ENCODE peak calls at places on chromosomes 4 and X, in five cellular contexts. One of them, this sample, is unnamed. For H3K4me1, the result is how much of the 10 kb centered on the place peaks cover.

GRCh38 chrX:33211356-33212254 is at the start of gene DMD:
- DNase-seq in H1: no peak
- DNase-seq in GM12878: no peak
- DNase-seq in stomach: no peak
- DNase-seq in transverse colon: peak
- DNase-seq in this sample: no peak

GRCh38 chr4:117417856-117418255 is 332.5 kb upstream of the TRAM1L1 start:
- DNase-seq in H1: no peak
- DNase-seq in GM12878: no peak
- DNase-seq in stomach: no peak
- DNase-seq in transverse colon: no peak
- DNase-seq in this sample: no peak

GRCh38 chrX:124194903-124195302 is 137.6 kb upstream of the TEX13D start:
- DNase-seq in H1: no peak
- DNase-seq in GM12878: no peak
- DNase-seq in stomach: no peak
- DNase-seq in transverse colon: no peak
- DNase-seq in this sample: no peak

GRCh38 chr4:24713604-24714003 is 81.8 kb upstream of the SOD3 start:
- DNase-seq in H1: no peak
- DNase-seq in GM12878: no peak
- DNase-seq in stomach: no peak
- DNase-seq in transverse colon: no peak
- DNase-seq in this sample: no peak

GRCh38 chr4:115969756-115970155 is 856.3 kb upstream of the NDST4 start:
- DNase-seq in H1: no peak
- DNase-seq in GM12878: no peak
- DNase-seq in stomach: no peak
- DNase-seq in transverse colon: no peak
- DNase-seq in this sample: no peak

GRCh38 chr4:132123870-132124623 is 1025.0 kb upstream of the PCDH10 start:
- DNase-seq in H1: peak
- DNase-seq in GM12878: peak
- DNase-seq in stomach: peak
- DNase-seq in transverse colon: no peak
- DNase-seq in this sample: no peak

GRCh38 chr4:20151436-20151835 is 100.3 kb upstream of the SLIT2 start:
- DNase-seq in H1: no peak
- DNase-seq in GM12878: no peak
- DNase-seq in stomach: no peak
- DNase-seq in transverse colon: no peak
- DNase-seq in this sample: no peak

GRCh38 chr4:25549413-25549812 is 106.2 kb upstream of the SLC34A2 start:
- DNase-seq in H1: no peak
- DNase-seq in GM12878: no peak
- DNase-seq in stomach: no peak
- DNase-seq in transverse colon: no peak
- DNase-seq in this sample: no peak

GRCh38 chr4:1379351-1379781 is 26.9 kb downstream of the NKX1-1 start:
- DNase-seq in H1: no peak
- DNase-seq in GM12878: no peak
- DNase-seq in stomach: no peak
- DNase-seq in transverse colon: no peak
- DNase-seq in this sample: no peak

GRCh38 chrX:13452283-13452682 is 117.1 kb upstream of the EGFL6 start:
- DNase-seq in H1: no peak
- DNase-seq in GM12878: no peak
- DNase-seq in stomach: no peak
- DNase-seq in transverse colon: no peak
- DNase-seq in this sample: no peak

GRCh38 chrX:23100826-23101225 is 101.1 kb downstream of the DDX53 start:
- DNase-seq in H1: no peak
- DNase-seq in GM12878: no peak
- DNase-seq in stomach: no peak
- DNase-seq in transverse colon: no peak
- DNase-seq in this sample: no peak

GRCh38 chrX:118271770-118272169 is 74.1 kb upstream of the WDR44 start:
- DNase-seq in H1: no peak
- DNase-seq in GM12878: no peak
- DNase-seq in stomach: no peak
- DNase-seq in transverse colon: no peak
- DNase-seq in this sample: no peak

GRCh38 chrX:110706446-110706845 is 89.2 kb downstream of the CHRDL1 start:
- DNase-seq in H1: no peak
- DNase-seq in GM12878: no peak
- DNase-seq in stomach: no peak
- DNase-seq in transverse colon: no peak
- DNase-seq in this sample: no peak

GRCh38 chrX:112636951-112637541 is 42.7 kb downstream of the LHFPL1 start:
- DNase-seq in H1: no peak
- DNase-seq in GM12878: no peak
- DNase-seq in stomach: no peak
- DNase-seq in transverse colon: no peak
- DNase-seq in this sample: no peak

DNA sequence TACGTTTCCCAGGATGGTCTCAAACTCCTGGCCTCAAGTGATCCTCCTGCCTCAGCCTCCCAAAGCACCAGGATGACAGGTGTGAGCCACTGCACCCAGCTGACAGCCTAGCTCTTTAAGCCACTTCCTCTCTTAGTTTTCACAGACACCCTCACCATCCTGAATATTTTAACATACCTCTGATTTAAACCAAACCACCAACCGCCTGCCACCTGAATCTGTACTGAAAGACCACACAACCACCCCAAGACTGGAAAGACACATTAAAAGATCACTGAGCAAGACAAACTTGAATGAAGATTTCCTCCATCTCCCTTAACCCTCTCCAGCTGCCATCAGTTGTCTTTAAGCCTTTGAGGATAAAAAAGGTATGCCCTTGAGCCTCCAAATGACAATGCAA is 110.6 kb downstream of the SH3KBP1 start:
- DNase-seq in H1: no peak
- DNase-seq in GM12878: no peak
- DNase-seq in stomach: no peak
- DNase-seq in transverse colon: no peak
- DNase-seq in this sample: no peak
- H3K4me1 ChIP-seq in H1: under half
- H3K4me1 ChIP-seq in GM12878: under half
- H3K4me1 ChIP-seq in stomach: under half
- H3K4me1 ChIP-seq in transverse colon: under half
- H3K4me1 ChIP-seq in this sample: under half

GRCh38 chr4:153645183-153645582 is 38.9 kb upstream of the TLR2 start:
- DNase-seq in H1: no peak
- DNase-seq in GM12878: no peak
- DNase-seq in stomach: no peak
- DNase-seq in transverse colon: no peak
- DNase-seq in this sample: no peak

GRCh38 chr4:153639556-153640475 is 44.3 kb upstream of the TLR2 start:
- DNase-seq in H1: no peak
- DNase-seq in GM12878: no peak
- DNase-seq in stomach: no peak
- DNase-seq in transverse colon: no peak
- DNase-seq in this sample: no peak

GRCh38 chr4:153641532-153641931 is 42.5 kb upstream of the TLR2 start:
- DNase-seq in H1: no peak
- DNase-seq in GM12878: no peak
- DNase-seq in stomach: no peak
- DNase-seq in transverse colon: no peak
- DNase-seq in this sample: no peak

GRCh38 chr4:153640476-153640802 is 43.6 kb upstream of the TLR2 start:
- DNase-seq in H1: no peak
- DNase-seq in GM12878: no peak
- DNase-seq in stomach: no peak
- DNase-seq in transverse colon: no peak
- DNase-seq in this sample: no peak

GRCh38 chr4:153643406-153644016 is 40.6 kb upstream of the TLR2 start:
- DNase-seq in H1: no peak
- DNase-seq in GM12878: peak
- DNase-seq in stomach: no peak
- DNase-seq in transverse colon: no peak
- DNase-seq in this sample: no peak
- TF ChIP-seq EP300 in H1: no peak
- TF ChIP-seq EP300 in GM12878: no peak
- TF ChIP-seq EP300 in stomach: no peak
- TF ChIP-seq EP300 in transverse colon: no peak
- TF ChIP-seq EP300 in this sample: no peak

GRCh38 chrX:129779747-129780146 is at the start of gene SASH3:
- DNase-seq in H1: no peak
- DNase-seq in GM12878: no peak
- DNase-seq in stomach: peak
- DNase-seq in transverse colon: peak
- DNase-seq in this sample: no peak
- H3K4me1 ChIP-seq in H1: under half
- H3K4me1 ChIP-seq in GM12878: under half
- H3K4me1 ChIP-seq in stomach: under half
- H3K4me1 ChIP-seq in transverse colon: under half
- H3K4me1 ChIP-seq in this sample: under half

GRCh38 chrX:107716816-107717700 is 58.5 kb downstream of the TSC22D3 start:
- DNase-seq in H1: peak
- DNase-seq in GM12878: peak
- DNase-seq in stomach: peak
- DNase-seq in transverse colon: peak
- DNase-seq in this sample: peak
- TF ChIP-seq EP300 in H1: no peak
- TF ChIP-seq EP300 in GM12878: peak
- TF ChIP-seq EP300 in stomach: peak
- TF ChIP-seq EP300 in transverse colon: peak
- TF ChIP-seq EP300 in this sample: peak

GRCh38 chr4:37678624-37679023 is 7.6 kb downstream of the RELL1 start:
- DNase-seq in H1: no peak
- DNase-seq in GM12878: no peak
- DNase-seq in stomach: no peak
- DNase-seq in transverse colon: no peak
- DNase-seq in this sample: no peak
- H3K4me1 ChIP-seq in H1: under half
- H3K4me1 ChIP-seq in GM12878: under half
- H3K4me1 ChIP-seq in stomach: half or more
- H3K4me1 ChIP-seq in transverse colon: under half
- H3K4me1 ChIP-seq in this sample: half or more

GRCh38 chrX:77755561-77755960 is 30.5 kb downstream of the ATRX start:
- DNase-seq in H1: no peak
- DNase-seq in GM12878: no peak
- DNase-seq in stomach: no peak
- DNase-seq in transverse colon: no peak
- DNase-seq in this sample: no peak

GRCh38 chrX:77743720-77744119 is 42.3 kb downstream of the ATRX start:
- DNase-seq in H1: no peak
- DNase-seq in GM12878: no peak
- DNase-seq in stomach: no peak
- DNase-seq in transverse colon: no peak
- DNase-seq in this sample: no peak

DNA sequence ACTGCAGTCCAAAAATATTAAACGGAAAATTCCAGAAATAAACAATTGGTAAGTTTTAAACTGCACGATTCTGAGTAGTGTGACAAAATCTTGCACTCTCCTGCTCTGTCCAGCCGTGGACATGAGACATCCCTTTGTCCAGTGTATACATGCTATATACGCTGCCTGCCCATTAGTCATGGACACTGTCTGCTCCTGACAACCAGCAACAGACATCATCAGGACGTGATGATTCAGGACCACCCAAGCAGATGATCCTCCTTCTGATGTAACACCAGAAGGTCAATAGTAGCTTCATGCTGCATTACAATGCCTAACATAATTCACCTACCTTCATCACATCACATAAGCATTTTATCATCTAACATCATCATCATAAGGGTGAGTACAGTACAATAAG is 36.3 kb downstream of the ATRX start:
- DNase-seq in H1: no peak
- DNase-seq in GM12878: no peak
- DNase-seq in stomach: no peak
- DNase-seq in transverse colon: no peak
- DNase-seq in this sample: no peak
- TF ChIP-seq EP300 in H1: no peak
- TF ChIP-seq EP300 in GM12878: no peak
- TF ChIP-seq EP300 in stomach: no peak
- TF ChIP-seq EP300 in transverse colon: no peak
- TF ChIP-seq EP300 in this sample: no peak

GRCh38 chrX:10531927-10532326 is 88.5 kb downstream of the MID1 start:
- DNase-seq in H1: no peak
- DNase-seq in GM12878: no peak
- DNase-seq in stomach: no peak
- DNase-seq in transverse colon: no peak
- DNase-seq in this sample: no peak
- H3K4me1 ChIP-seq in H1: under half
- H3K4me1 ChIP-seq in GM12878: under half
- H3K4me1 ChIP-seq in stomach: under half
- H3K4me1 ChIP-seq in transverse colon: under half
- H3K4me1 ChIP-seq in this sample: under half

GRCh38 chrX:100695302-100695701 is 36.6 kb downstream of the SYTL4 start:
- DNase-seq in H1: no peak
- DNase-seq in GM12878: no peak
- DNase-seq in stomach: no peak
- DNase-seq in transverse colon: no peak
- DNase-seq in this sample: no peak
- TF ChIP-seq EP300 in H1: no peak
- TF ChIP-seq EP300 in GM12878: no peak
- TF ChIP-seq EP300 in stomach: no peak
- TF ChIP-seq EP300 in transverse colon: no peak
- TF ChIP-seq EP300 in this sample: no peak

GRCh38 chr4:2794707-2795557 is 2.0 kb downstream of the SH3BP2 start:
- DNase-seq in H1: no peak
- DNase-seq in GM12878: no peak
- DNase-seq in stomach: peak
- DNase-seq in transverse colon: peak
- DNase-seq in this sample: peak

GRCh38 chr4:2797188-2797544 is 4.3 kb downstream of the SH3BP2 start:
- DNase-seq in H1: no peak
- DNase-seq in GM12878: no peak
- DNase-seq in stomach: peak
- DNase-seq in transverse colon: no peak
- DNase-seq in this sample: peak

GRCh38 chr4:2793920-2794706 is 1.2 kb downstream of the SH3BP2 start:
- DNase-seq in H1: no peak
- DNase-seq in GM12878: no peak
- DNase-seq in stomach: peak
- DNase-seq in transverse colon: peak
- DNase-seq in this sample: peak

GRCh38 chr4:2796261-2797187 is 3.6 kb downstream of the SH3BP2 start:
- DNase-seq in H1: no peak
- DNase-seq in GM12878: no peak
- DNase-seq in stomach: peak
- DNase-seq in transverse colon: peak
- DNase-seq in this sample: peak

GRCh38 chr4:2795558-2796260 is 2.8 kb downstream of the SH3BP2 start:
- DNase-seq in H1: no peak
- DNase-seq in GM12878: no peak
- DNase-seq in stomach: peak
- DNase-seq in transverse colon: peak
- DNase-seq in this sample: peak
- H3K4me1 ChIP-seq in H1: under half
- H3K4me1 ChIP-seq in GM12878: under half
- H3K4me1 ChIP-seq in stomach: half or more
- H3K4me1 ChIP-seq in transverse colon: under half
- H3K4me1 ChIP-seq in this sample: half or more

DNA sequence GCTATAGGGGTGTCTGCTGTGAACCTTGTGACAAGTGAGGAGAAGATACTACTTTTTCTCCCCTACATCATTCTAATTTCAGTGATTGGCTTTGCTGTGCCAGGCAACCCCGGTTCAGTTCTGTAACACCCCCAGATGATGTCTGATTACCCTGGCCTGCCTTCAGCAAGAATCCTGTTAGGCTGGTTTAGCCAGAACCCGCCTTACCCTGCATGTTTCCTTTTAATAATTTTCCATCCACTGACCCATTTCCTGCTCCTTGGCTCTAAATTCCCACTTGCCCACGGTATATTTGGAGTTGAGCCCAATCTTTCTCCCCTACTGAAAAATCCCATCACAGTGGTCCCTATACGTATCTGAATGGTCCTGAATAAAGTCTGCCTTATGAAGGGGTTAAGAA is 46.5 kb upstream of the HPSE start:
- DNase-seq in H1: no peak
- DNase-seq in GM12878: no peak
- DNase-seq in stomach: peak
- DNase-seq in transverse colon: no peak
- DNase-seq in this sample: no peak
- TF ChIP-seq EP300 in H1: no peak
- TF ChIP-seq EP300 in GM12878: no peak
- TF ChIP-seq EP300 in stomach: no peak
- TF ChIP-seq EP300 in transverse colon: no peak
- TF ChIP-seq EP300 in this sample: no peak

This sample was measured in suprapubic skin.